ENCODE peak calls at places on chromosomes 12 and 14, in seven cellular contexts. T, F, P, U, G, B and A are unnamed samples.

GRCh38 chr12:334114-334513 is 55.0 kb downstream of the KDM5A start:
- DNase-seq in B (no peak), G (no peak), F (no peak), T (no peak), U (no peak), P (no peak), A (no peak)

GRCh38 chr12:57859121-57859520 is 12.6 kb upstream of the CTDSP2 start:
- DNase-seq in U (no peak), F (no peak), P (no peak), T (no peak), B (no peak), G (no peak), A (no peak)

GRCh38 chr12:123945441-123946151 is 27.0 kb downstream of the CCDC92 start:
- DNase-seq in T (no peak), P (no peak), B (no peak), F (peak; percentile 33), G (no peak), U (no peak), A (no peak)

GRCh38 chr14:64857979-64858740 is 21.5 kb downstream of the SPTB start:
- DNase-seq in G (no peak), F (no peak), T (no peak), P (no peak), U (peak; percentile 39), B (no peak), A (no peak)

GRCh38 chr14:69693823-69694729 is 72.9 kb upstream of the SRSF5 start:
- DNase-seq in P (peak; percentile 45), G (no peak), T (no peak), B (no peak), F (peak; percentile 89), U (no peak), A (no peak)

GRCh38 chr12:110282956-110283817 is 2.1 kb downstream of the ATP2A2 start:
- DNase-seq in F (no peak), G (no peak), B (no peak), T (no peak), U (no peak), P (no peak), A (no peak)

GRCh38 chr14:94373708-94374107 is 14.7 kb downstream of the SERPINA1 start:
- DNase-seq in P (peak; percentile 96), B (no peak), T (no peak), U (no peak), G (no peak), F (no peak), A (no peak)

GRCh38 chr12:132379996-132380395 is 50.6 kb upstream of the GALNT9 start:
- DNase-seq in F (no peak), B (no peak), P (no peak), T (no peak), U (no peak), G (peak; percentile 25), A (no peak)

GRCh38 chr12:46177020-46177419 is 91.8 kb downstream of the SLC38A1 start:
- DNase-seq in T (no peak), P (no peak), G (no peak), F (no peak), B (no peak), U (no peak), A (no peak)

GRCh38 chr14:60691383-60692113 is 32.6 kb downstream of the SIX4 start:
- DNase-seq in F (no peak), B (no peak), U (no peak), T (no peak), P (no peak), G (no peak), A (no peak)

GRCh38 chr12:87870061-87870460 is 159.1 kb downstream of the C12orf50 start:
- DNase-seq in U (no peak), G (no peak), P (peak; percentile 7), B (no peak), F (no peak), T (no peak), A (no peak)

GRCh38 chr12:87870493-87870892 is 158.7 kb downstream of the C12orf50 start:
- DNase-seq in F (no peak), B (no peak), P (no peak), G (no peak), T (no peak), U (no peak), A (no peak)

GRCh38 chr12:87871061-87871460 is 158.1 kb downstream of the C12orf50 start:
- DNase-seq in P (no peak), T (no peak), B (no peak), U (no peak), F (no peak), G (no peak), A (no peak)

DNA sequence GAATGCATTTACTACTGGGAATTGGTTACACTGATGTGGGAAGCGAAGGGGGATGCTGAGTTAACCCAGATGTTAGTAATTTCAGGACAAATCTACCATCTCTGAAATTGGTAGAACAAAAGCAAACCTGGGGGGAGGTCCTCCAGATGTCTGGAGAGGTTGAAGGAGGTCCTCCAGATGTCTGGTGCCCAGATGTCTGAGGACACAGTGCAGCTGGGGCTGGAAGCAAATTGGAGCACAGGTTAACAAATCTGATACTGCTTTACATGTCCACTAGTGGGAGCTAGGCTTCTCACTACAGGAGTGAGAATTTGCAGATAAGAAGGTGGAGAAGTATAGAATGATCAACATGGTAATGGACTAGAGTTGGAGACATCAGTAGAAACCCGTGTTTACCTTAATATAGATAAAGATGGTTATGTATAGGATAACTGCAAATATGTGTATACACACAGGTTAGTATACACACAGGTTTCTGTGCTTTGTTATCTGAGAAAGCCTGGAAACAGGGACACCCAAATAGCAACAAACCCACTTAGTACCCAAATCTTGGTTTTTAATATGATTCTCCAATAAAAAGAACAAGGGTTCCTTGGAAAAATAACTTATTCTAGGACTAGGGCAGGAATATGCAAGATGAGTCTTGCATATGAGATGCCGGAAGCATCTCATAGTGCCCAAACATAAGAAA is 162.5 kb downstream of the C12orf50 start:
- DNase-seq in U (peak; percentile 25), G (no peak), B (peak; percentile 14), P (no peak), F (no peak), T (no peak), A (no peak)
- TF ChIP-seq CTCF in U (peak; percentile 55), G (no peak), B (no peak), P (peak; percentile 46), F (no peak), T (no peak), A (peak; percentile 14)

DNA sequence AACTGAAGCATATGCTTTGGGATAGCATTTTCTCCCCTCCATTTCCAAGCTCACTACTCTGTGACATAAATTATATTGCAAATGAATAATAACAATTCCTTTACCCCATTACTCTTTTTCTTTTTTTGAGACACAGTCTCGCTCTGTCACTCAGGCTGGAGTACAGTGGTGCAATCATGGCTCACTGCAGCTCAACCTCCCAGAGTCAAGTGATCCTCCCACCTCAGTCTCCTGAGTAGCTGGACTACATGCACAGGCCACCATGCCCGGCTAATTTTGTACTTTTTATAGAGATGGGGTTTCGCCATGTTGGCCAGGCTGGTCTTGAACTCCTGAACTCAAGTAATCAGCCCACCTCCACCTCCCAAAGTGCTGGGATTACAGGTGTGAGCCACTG is 49.2 kb upstream of the GTF2A1 start:
- DNase-seq in U (no peak), F (no peak), G (no peak), B (no peak), P (no peak), T (no peak), A (no peak)
- TF ChIP-seq CTCF in U (no peak), F (no peak), G (no peak), B (no peak), P (no peak), T (no peak), A (no peak)

DNA sequence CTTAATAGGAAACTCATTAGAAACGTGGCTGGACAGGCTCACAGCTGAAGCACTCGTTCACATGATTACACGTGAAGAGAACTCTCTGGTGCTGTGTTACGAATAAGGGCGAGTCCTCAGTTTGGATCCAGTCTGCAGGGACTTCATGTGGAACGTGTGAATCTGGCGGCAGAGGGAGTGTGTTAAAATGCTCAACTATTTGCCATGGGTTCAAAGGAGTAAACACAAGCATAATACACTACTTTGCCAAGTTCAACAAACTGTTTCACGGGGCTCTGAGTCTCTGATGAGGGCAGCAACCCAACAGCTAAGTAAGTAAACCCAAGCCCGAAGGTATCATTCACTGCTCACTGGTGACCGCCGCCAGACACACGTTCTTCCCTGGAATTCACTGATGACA is 42.4 kb downstream of the NUAK1 start:
- DNase-seq in G (no peak), B (no peak), U (no peak), F (no peak), P (no peak), T (no peak), A (no peak)
- TF ChIP-seq CTCF in G (no peak), B (no peak), U (no peak), F (no peak), P (no peak), T (no peak), A (no peak)

DNA sequence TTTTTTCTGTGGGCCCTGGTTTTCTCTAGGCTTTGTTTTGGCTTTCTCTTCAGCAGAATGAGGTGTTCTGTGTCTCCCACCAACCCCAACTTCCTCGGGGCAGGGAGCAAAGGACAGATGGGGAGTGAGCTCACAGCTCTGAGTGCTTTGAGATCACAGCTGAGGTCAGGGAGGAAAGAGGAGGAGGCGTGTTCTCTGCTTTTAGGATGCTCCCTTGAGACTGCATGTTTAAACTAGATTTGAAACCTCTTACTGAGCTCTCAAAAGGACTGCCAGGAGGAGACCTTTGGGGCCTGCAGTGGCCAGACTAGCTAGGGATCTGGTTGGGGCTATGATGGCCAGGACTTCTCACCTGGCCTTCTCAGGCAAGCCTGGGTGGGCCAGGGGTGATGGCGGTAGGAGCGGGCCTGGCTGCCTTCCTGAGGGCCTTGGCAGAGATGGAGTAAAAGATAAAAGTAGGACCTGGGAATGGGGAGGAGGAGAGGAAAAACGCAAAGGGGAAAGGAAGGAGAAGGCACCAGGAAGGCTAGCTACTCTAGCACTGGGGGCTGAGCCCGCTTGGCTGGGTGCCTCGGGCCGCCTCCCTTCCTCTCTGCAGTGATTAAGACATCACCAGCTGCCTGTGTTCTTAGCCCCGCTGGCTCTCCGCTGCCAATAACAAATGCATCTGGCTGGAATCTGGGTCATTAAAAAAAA is 141.1 kb downstream of the TSPAN9 start:
- DNase-seq in T (no peak), P (peak; percentile 31), U (no peak), F (peak; percentile 93), B (no peak), G (peak; percentile 53), A (peak; percentile 54)
- TF ChIP-seq CTCF in T (no peak), P (no peak), U (no peak), F (no peak), B (no peak), G (no peak), A (no peak)

DNA sequence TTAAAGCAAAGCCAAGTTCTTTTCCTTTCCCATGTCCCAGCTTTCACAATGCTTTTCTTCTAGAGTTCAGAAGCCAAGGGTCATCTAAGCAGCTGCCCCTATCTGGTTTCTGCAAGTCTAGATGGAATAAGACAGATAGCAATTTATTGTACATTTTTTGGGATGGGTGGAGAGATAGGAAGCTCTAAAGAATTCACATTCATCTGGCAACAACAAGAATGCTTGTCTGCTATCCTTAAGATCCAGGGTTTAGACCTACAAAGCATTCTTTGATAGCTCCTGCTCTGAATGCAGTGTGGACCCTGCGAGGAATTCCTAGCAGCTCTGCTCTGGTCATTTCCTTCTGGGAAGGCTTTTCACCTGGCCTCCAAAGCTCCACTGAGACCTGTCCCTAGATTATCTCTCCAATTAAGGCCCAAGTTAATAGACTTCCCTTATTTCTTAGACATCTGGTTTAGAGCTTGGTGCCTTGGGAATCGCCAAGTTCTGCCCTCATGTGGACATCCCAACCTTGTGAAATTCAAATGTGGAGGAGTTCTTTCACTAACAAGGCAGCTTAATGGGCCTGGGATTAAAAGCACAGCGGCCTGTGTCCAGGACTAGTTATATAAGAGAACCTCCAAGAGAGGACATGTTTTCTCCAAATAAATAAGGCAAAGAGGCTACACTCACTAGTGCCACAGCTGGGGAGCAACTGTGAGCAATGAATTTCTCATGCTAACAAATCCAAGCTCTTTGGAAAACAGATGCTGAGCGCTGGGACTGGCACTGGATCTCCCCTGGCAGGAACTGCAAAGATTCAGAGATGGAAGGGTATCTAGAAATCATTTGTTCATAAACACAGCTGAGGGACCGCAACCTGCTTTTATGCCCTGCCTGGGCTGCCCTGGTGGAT is 384.5 kb upstream of the DDHD1 start:
- DNase-seq in U (peak; percentile 1), G (no peak), T (no peak), P (no peak), B (no peak), F (no peak), A (no peak)
- TF ChIP-seq CTCF in U (no peak), G (no peak), T (no peak), P (no peak), B (no peak), F (no peak), A (no peak)